ENCODE peak calls at places on chromosomes 6 and 20, in five cellular contexts. E is GM12878, Y is SK-N-SH, R is HepG2, P is H1. O is an unnamed sample.

GRCh38 chr6:134516582-134516981 is 198.7 kb upstream of the SGK1 start:
- DNase-seq in E (no peak), Y (no peak), R (no peak), P (no peak), O (no peak)

GRCh38 chr6:46221221-46221793 is 50.5 kb upstream of the ENPP5 start:
- DNase-seq in E (peak; percentile 48), Y (no peak), R (peak; percentile 26), P (no peak), O (peak; percentile 16)

GRCh38 chr6:5517781-5518180 is 256.5 kb downstream of the FARS2 start:
- DNase-seq in E (no peak), Y (no peak), R (no peak), P (no peak), O (no peak)

GRCh38 chr6:122609881-122610689 is at the start of gene PKIB:
- DNase-seq in E (no peak), Y (peak; percentile 84), R (peak; percentile 64), P (peak; percentile 86), O (peak; percentile 51)

GRCh38 chr6:91438570-91438969 is 851.7 kb upstream of the MAP3K7 start:
- DNase-seq in E (no peak), Y (no peak), R (no peak), P (no peak), O (peak; percentile 84)

GRCh38 chr6:170136541-170137175 is 154.2 kb downstream of the DLL1 start:
- DNase-seq in E (no peak), Y (no peak), R (no peak), P (no peak), O (no peak)

GRCh38 chr6:131831886-131832285 is 24.1 kb downstream of the ENPP1 start:
- DNase-seq in E (no peak), Y (no peak), R (no peak), P (no peak), O (no peak)

GRCh38 chr6:116073765-116074450 is 13.2 kb upstream of the FRK start:
- DNase-seq in E (no peak), Y (no peak), R (peak; percentile 75), P (no peak), O (peak; percentile 87)

GRCh38 chr20:33167859-33168258 is at the start of gene BPIFA2:
- DNase-seq in E (no peak), Y (no peak), R (no peak), P (no peak), O (no peak)

GRCh38 chr6:116055513-116055912 is 5.2 kb downstream of the FRK start:
- DNase-seq in E (no peak), Y (no peak), R (no peak), P (no peak), O (no peak)

GRCh38 chr20:22001886-22002285 is 296.4 kb downstream of the PAX1 start:
- DNase-seq in E (no peak), Y (no peak), R (no peak), P (no peak), O (no peak)

GRCh38 chr20:37526839-37527637 is 638 bp downstream of the BLCAP start:
- DNase-seq in E (no peak), Y (peak; percentile 49), R (no peak), P (no peak), O (peak; percentile 27)

GRCh38 chr6:109446072-109446471 is 5.5 kb downstream of the SMPD2 start:
- DNase-seq in E (no peak), Y (no peak), R (no peak), P (peak; percentile 23), O (no peak)

GRCh38 chr6:24910850-24911712 is 24.7 kb downstream of the RIPOR2 start:
- DNase-seq in E (no peak), Y (peak; percentile 81), R (no peak), P (no peak), O (peak; percentile 65)

GRCh38 chr20:51462566-51463276 is 79.8 kb downstream of the NFATC2 start:
- DNase-seq in E (no peak), Y (peak; percentile 59), R (no peak), P (no peak), O (peak; percentile 80)

GRCh38 chr6:36493859-36494258 is 51.1 kb downstream of the KCTD20 start:
- DNase-seq in E (no peak), Y (no peak), R (peak; percentile 88), P (no peak), O (no peak)

GRCh38 chr20:48467622-48468021 is 360.2 kb downstream of the PREX1 start:
- DNase-seq in E (no peak), Y (no peak), R (no peak), P (no peak), O (no peak)

GRCh38 chr6:40874495-40874894 is 164.5 kb downstream of the UNC5CL start:
- DNase-seq in E (no peak), Y (no peak), R (no peak), P (peak; percentile 58), O (no peak)

GRCh38 chr6:40876336-40876735 is 162.7 kb downstream of the UNC5CL start:
- DNase-seq in E (no peak), Y (no peak), R (no peak), P (no peak), O (no peak)

GRCh38 chr6:40881501-40881900 is 157.5 kb downstream of the UNC5CL start:
- DNase-seq in E (no peak), Y (no peak), R (no peak), P (no peak), O (no peak)

GRCh38 chr6:40879169-40879568 is 159.9 kb downstream of the UNC5CL start:
- DNase-seq in E (no peak), Y (no peak), R (no peak), P (no peak), O (no peak)

DNA sequence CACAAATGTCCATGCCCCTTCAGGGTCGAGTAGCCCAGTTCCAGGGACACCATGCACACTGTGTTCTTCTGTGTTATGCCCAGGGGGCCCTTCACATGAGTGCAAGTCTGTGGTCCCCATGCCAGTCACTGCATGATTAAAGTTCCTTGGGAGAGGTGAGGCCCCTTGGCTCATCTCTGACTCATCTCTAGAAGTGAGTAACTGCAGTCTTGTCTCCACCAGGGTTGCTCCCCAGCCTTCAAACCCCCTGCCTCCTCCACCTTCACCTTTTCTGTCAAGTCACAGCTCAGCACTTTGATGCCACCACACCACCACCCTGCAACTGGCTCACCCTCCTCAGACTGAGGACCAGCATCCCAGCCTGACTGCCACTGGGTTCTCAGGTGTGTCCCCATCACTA is 161.7 kb downstream of the UNC5CL start:
- DNase-seq in E (no peak), Y (no peak), R (no peak), P (no peak), O (no peak)
- H3K27me3 ChIP-seq in E (peaks cover 3% of the 10 kb centered on the region), Y (no peaks in the 10 kb centered on the region), R (no peaks in the 10 kb centered on the region), P (no peaks in the 10 kb centered on the region), O (peaks cover 3% of the 10 kb centered on the region)

GRCh38 chr6:92757926-92758325 is 661.4 kb downstream of the EPHA7 start:
- DNase-seq in E (no peak), Y (no peak), R (no peak), P (no peak), O (no peak)
- TF ChIP-seq RFX5 in E (no peak), Y (no peak), R (no peak), P (no peak), O (no peak)

GRCh38 chr6:3646616-3647362 is 104.7 kb downstream of the PXDC1 start:
- DNase-seq in E (no peak), Y (no peak), R (no peak), P (peak; percentile 34), O (no peak)

GRCh38 chr6:3640868-3641267 is 110.6 kb downstream of the PXDC1 start:
- DNase-seq in E (no peak), Y (no peak), R (no peak), P (no peak), O (no peak)

GRCh38 chr6:3643921-3644320 is 107.6 kb downstream of the PXDC1 start:
- DNase-seq in E (no peak), Y (no peak), R (no peak), P (peak; percentile 20), O (no peak)

GRCh38 chr6:3648724-3649123 is 102.8 kb downstream of the PXDC1 start:
- DNase-seq in E (no peak), Y (no peak), R (no peak), P (no peak), O (no peak)

GRCh38 chr6:3644613-3645012 is 106.9 kb downstream of the PXDC1 start:
- DNase-seq in E (no peak), Y (no peak), R (no peak), P (peak; percentile 41), O (no peak)
- H2AFZ ChIP-seq in E (no peak overlapping the region), Y (no peak overlapping the region), R (no peak overlapping the region), P (no peak overlapping the region), O (no peak overlapping the region)

GRCh38 chr6:155638200-155638599 is 182.6 kb upstream of the NOX3 start:
- DNase-seq in E (no peak), Y (no peak), R (no peak), P (no peak), O (no peak)
- H3K27me3 ChIP-seq in E (no peaks in the 10 kb centered on the region), Y (no peaks in the 10 kb centered on the region), R (no peaks in the 10 kb centered on the region), P (no peaks in the 10 kb centered on the region), O (no peaks in the 10 kb centered on the region)

DNA sequence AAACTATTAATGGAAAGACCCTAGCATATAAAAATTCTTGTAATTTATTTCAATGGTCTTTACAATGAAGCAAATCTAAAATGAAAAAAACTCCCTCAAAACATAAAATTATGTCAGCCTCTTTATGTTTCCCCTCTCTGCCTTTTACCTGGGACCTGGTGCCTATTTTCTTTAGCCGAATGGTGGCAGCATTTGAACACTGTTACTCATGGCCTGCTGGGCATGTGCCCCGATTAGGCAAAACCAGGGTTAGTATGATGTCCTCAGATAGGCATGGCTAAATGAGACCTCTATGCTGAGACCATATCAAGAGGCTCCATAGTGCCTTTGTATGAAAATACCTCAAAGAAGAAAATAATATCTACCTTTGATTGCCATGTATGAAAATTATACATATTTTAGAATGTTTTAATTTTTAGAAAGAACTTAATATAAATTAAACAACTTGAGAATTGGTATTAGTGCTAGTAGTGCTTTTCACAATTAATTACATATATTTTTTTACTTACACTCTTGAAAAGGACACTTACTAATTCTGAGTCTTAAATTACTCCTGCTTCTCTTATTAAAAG is 22.5 kb upstream of the C6orf58 start:
- DNase-seq in E (no peak), Y (peak; percentile 30), R (peak; percentile 46), P (no peak), O (peak; percentile 27)
- TF ChIP-seq RFX5 in E (no peak), Y (no peak), R (no peak), P (no peak), O (no peak)

GRCh38 chr6:33410050-33410710 is 634 bp upstream of the PHF1 start:
- DNase-seq in E (peak; percentile 86), Y (peak; percentile 98), R (peak; percentile 96), P (peak; percentile 97), O (peak; percentile 97)

GRCh38 chr6:33413200-33413599 is 2.4 kb downstream of the PHF1 start:
- DNase-seq in E (no peak), Y (no peak), R (no peak), P (no peak), O (no peak)

GRCh38 chr6:33412140-33413009 is 1.6 kb downstream of the PHF1 start:
- DNase-seq in E (no peak), Y (no peak), R (no peak), P (no peak), O (no peak)

GRCh38 chr6:33411632-33412005 is 805 bp downstream of the PHF1 start:
- DNase-seq in E (no peak), Y (no peak), R (no peak), P (no peak), O (no peak)

GRCh38 chr6:33410711-33411631 is at the start of gene PHF1:
- DNase-seq in E (no peak), Y (peak; percentile 94), R (no peak), P (peak; percentile 74), O (peak; percentile 80)
- H2AFZ ChIP-seq in E (peak within 1 kb of the TSS; percentile 88), Y (peak within 1 kb of the TSS; percentile 85), R (no peak within 1 kb of the TSS), P (no peak within 1 kb of the TSS), O (peak within 1 kb of the TSS; percentile 98)

O was measured in IMR-90.